ENCODE peak calls at places on chromosomes 1 and 21, in nine cellular contexts. One of them, this sample, is unnamed.
A peak's percentile ranks its signal among the peaks of the same experiment; 100 is the strongest.

GRCh38 chr1:240712014-240712731 is 100.2 kb upstream of the GREM2 start:
- DNase-seq in CD8-positive, alpha-beta memory T cell: no peak
- DNase-seq in heart left ventricle: no peak
- DNase-seq in tibial artery: no peak
- DNase-seq in small intestine: no peak
- DNase-seq in thoracic aorta: no peak
- DNase-seq in Peyer's patch: no peak
- DNase-seq in body of pancreas: no peak
- DNase-seq in prostate gland: no peak
- DNase-seq in this sample: no peak

GRCh38 chr1:226120398-226120797 is 57.9 kb downstream of the H3-3A start:
- DNase-seq in prostate gland: no peak
- DNase-seq in body of pancreas: no peak
- DNase-seq in CD8-positive, alpha-beta memory T cell: no peak
- DNase-seq in small intestine: no peak
- DNase-seq in tibial artery: no peak
- DNase-seq in heart left ventricle: no peak
- DNase-seq in thoracic aorta: no peak
- DNase-seq in Peyer's patch: peak; percentile 32
- DNase-seq in this sample: no peak

GRCh38 chr1:167612986-167613385 is 17.0 kb upstream of the RCSD1 start:
- DNase-seq in tibial artery: no peak
- DNase-seq in heart left ventricle: no peak
- DNase-seq in prostate gland: no peak
- DNase-seq in small intestine: no peak
- DNase-seq in CD8-positive, alpha-beta memory T cell: no peak
- DNase-seq in body of pancreas: no peak
- DNase-seq in thoracic aorta: no peak
- DNase-seq in Peyer's patch: no peak
- DNase-seq in this sample: no peak

GRCh38 chr1:8412183-8412831 is 94.4 kb downstream of the SLC45A1 start:
- DNase-seq in thoracic aorta: no peak
- DNase-seq in heart left ventricle: no peak
- DNase-seq in Peyer's patch: no peak
- DNase-seq in small intestine: peak; percentile 70
- DNase-seq in body of pancreas: no peak
- DNase-seq in tibial artery: peak; percentile 60
- DNase-seq in prostate gland: peak; percentile 89
- DNase-seq in CD8-positive, alpha-beta memory T cell: no peak
- DNase-seq in this sample: no peak

GRCh38 chr1:28668956-28669719 is 554 bp downstream of the GMEB1 start:
- DNase-seq in prostate gland: peak; percentile 13
- DNase-seq in body of pancreas: peak; percentile 22
- DNase-seq in small intestine: peak; percentile 62
- DNase-seq in tibial artery: peak; percentile 29
- DNase-seq in heart left ventricle: peak; percentile 80
- DNase-seq in thoracic aorta: no peak
- DNase-seq in CD8-positive, alpha-beta memory T cell: peak; percentile 47
- DNase-seq in Peyer's patch: peak; percentile 78
- DNase-seq in this sample: no peak

GRCh38 chr1:119083479-119083878 is 57.0 kb downstream of the WARS2 start:
- DNase-seq in small intestine: no peak
- DNase-seq in tibial artery: no peak
- DNase-seq in Peyer's patch: no peak
- DNase-seq in CD8-positive, alpha-beta memory T cell: no peak
- DNase-seq in thoracic aorta: no peak
- DNase-seq in prostate gland: no peak
- DNase-seq in heart left ventricle: no peak
- DNase-seq in body of pancreas: no peak
- DNase-seq in this sample: no peak

GRCh38 chr1:113917400-113918082 is 11.6 kb upstream of the HIPK1 start:
- DNase-seq in tibial artery: no peak
- DNase-seq in small intestine: no peak
- DNase-seq in thoracic aorta: no peak
- DNase-seq in prostate gland: no peak
- DNase-seq in CD8-positive, alpha-beta memory T cell: no peak
- DNase-seq in body of pancreas: no peak
- DNase-seq in heart left ventricle: no peak
- DNase-seq in Peyer's patch: no peak
- DNase-seq in this sample: no peak

GRCh38 chr1:115135681-115136080 is 46.4 kb upstream of the TSPAN2 start:
- DNase-seq in small intestine: no peak
- DNase-seq in tibial artery: no peak
- DNase-seq in CD8-positive, alpha-beta memory T cell: no peak
- DNase-seq in Peyer's patch: no peak
- DNase-seq in heart left ventricle: no peak
- DNase-seq in prostate gland: no peak
- DNase-seq in body of pancreas: no peak
- DNase-seq in thoracic aorta: no peak
- DNase-seq in this sample: no peak

GRCh38 chr1:207152792-207153434 is 48.9 kb downstream of the C4BPA start:
- DNase-seq in small intestine: no peak
- DNase-seq in tibial artery: no peak
- DNase-seq in prostate gland: no peak
- DNase-seq in CD8-positive, alpha-beta memory T cell: no peak
- DNase-seq in thoracic aorta: no peak
- DNase-seq in Peyer's patch: no peak
- DNase-seq in body of pancreas: no peak
- DNase-seq in heart left ventricle: no peak
- DNase-seq in this sample: no peak

GRCh38 chr1:66044912-66045311 is 252.2 kb downstream of the PDE4B start:
- DNase-seq in heart left ventricle: no peak
- DNase-seq in Peyer's patch: no peak
- DNase-seq in CD8-positive, alpha-beta memory T cell: no peak
- DNase-seq in prostate gland: no peak
- DNase-seq in body of pancreas: no peak
- DNase-seq in tibial artery: no peak
- DNase-seq in small intestine: peak; percentile 1
- DNase-seq in thoracic aorta: no peak
- DNase-seq in this sample: no peak

DNA sequence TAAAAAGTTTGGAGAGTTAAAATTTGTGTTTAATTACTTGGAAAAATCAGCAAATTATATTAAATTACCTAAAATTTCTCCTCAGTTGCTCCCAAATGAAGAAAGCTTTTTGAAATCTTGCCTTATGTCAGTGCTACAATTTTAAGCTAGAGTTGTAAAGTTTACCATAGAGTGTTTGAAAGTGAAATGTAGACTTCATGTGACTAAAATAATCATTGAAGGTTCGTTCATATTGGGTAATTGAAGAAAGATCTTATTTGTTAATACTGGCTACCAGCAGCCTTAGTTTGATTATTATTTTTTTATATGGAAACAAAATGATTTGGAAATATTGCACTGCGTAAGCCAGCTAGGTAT is 4.4 kb downstream of the DYRK1A start:
- DNase-seq in tibial artery: no peak
- DNase-seq in prostate gland: no peak
- DNase-seq in thoracic aorta: no peak
- DNase-seq in Peyer's patch: no peak
- DNase-seq in small intestine: no peak
- DNase-seq in body of pancreas: no peak
- DNase-seq in heart left ventricle: no peak
- DNase-seq in CD8-positive, alpha-beta memory T cell: no peak
- DNase-seq in this sample: no peak
- H3K4me3 ChIP-seq in tibial artery: no peak overlapping the region
- H3K4me3 ChIP-seq in prostate gland: no peak overlapping the region
- H3K4me3 ChIP-seq in thoracic aorta: peak overlapping the region; percentile 96
- H3K4me3 ChIP-seq in Peyer's patch: no peak overlapping the region
- H3K4me3 ChIP-seq in small intestine: no peak overlapping the region
- H3K4me3 ChIP-seq in body of pancreas: no peak overlapping the region
- H3K4me3 ChIP-seq in heart left ventricle: peak overlapping the region; percentile 88
- H3K4me3 ChIP-seq in CD8-positive, alpha-beta memory T cell: peak overlapping the region; percentile 80
- H3K4me3 ChIP-seq in this sample: peak overlapping the region; percentile 95

GRCh38 chr1:116403506-116404136 is 30.6 kb downstream of the ATP1A1 start:
- DNase-seq in tibial artery: no peak
- DNase-seq in thoracic aorta: no peak
- DNase-seq in body of pancreas: no peak
- DNase-seq in heart left ventricle: no peak
- DNase-seq in small intestine: no peak
- DNase-seq in Peyer's patch: no peak
- DNase-seq in prostate gland: no peak
- DNase-seq in CD8-positive, alpha-beta memory T cell: no peak
- DNase-seq in this sample: no peak

GRCh38 chr1:116401646-116402176 is 28.7 kb downstream of the ATP1A1 start:
- DNase-seq in thoracic aorta: no peak
- DNase-seq in CD8-positive, alpha-beta memory T cell: no peak
- DNase-seq in body of pancreas: no peak
- DNase-seq in prostate gland: no peak
- DNase-seq in heart left ventricle: no peak
- DNase-seq in tibial artery: no peak
- DNase-seq in small intestine: no peak
- DNase-seq in Peyer's patch: no peak
- DNase-seq in this sample: no peak

GRCh38 chr1:116400780-116401179 is 27.7 kb downstream of the ATP1A1 start:
- DNase-seq in body of pancreas: no peak
- DNase-seq in Peyer's patch: no peak
- DNase-seq in CD8-positive, alpha-beta memory T cell: no peak
- DNase-seq in heart left ventricle: no peak
- DNase-seq in thoracic aorta: no peak
- DNase-seq in prostate gland: no peak
- DNase-seq in tibial artery: no peak
- DNase-seq in small intestine: no peak
- DNase-seq in this sample: no peak

GRCh38 chr1:116404699-116405098 is 31.7 kb downstream of the ATP1A1 start:
- DNase-seq in heart left ventricle: no peak
- DNase-seq in Peyer's patch: no peak
- DNase-seq in prostate gland: no peak
- DNase-seq in body of pancreas: no peak
- DNase-seq in CD8-positive, alpha-beta memory T cell: no peak
- DNase-seq in thoracic aorta: no peak
- DNase-seq in tibial artery: no peak
- DNase-seq in small intestine: no peak
- DNase-seq in this sample: no peak

DNA sequence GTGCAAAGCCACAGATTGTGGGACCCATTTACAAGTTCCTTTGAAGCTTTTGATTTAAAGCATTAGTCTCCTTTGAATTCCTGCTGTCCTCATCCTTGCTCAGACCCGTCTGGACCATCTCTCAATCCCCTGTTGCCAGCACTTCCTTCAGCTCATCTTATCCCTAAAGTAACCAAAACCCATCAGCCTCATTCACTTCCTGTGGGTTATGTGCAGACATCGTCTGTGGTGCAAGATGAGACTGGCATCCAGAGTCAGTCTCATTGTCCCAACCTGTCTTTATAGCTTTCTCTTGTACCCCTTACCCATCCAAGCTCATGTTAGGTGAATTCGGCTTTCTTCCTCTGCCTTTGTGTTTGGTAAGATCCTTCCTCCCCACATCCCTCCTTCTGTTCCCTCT is 29.3 kb downstream of the ATP1A1 start:
- DNase-seq in prostate gland: no peak
- DNase-seq in thoracic aorta: no peak
- DNase-seq in tibial artery: no peak
- DNase-seq in Peyer's patch: no peak
- DNase-seq in heart left ventricle: no peak
- DNase-seq in CD8-positive, alpha-beta memory T cell: no peak
- DNase-seq in body of pancreas: no peak
- DNase-seq in small intestine: no peak
- DNase-seq in this sample: no peak
- H3K27ac ChIP-seq in prostate gland: no peak overlapping the region
- H3K27ac ChIP-seq in thoracic aorta: no peak overlapping the region
- H3K27ac ChIP-seq in tibial artery: no peak overlapping the region
- H3K27ac ChIP-seq in Peyer's patch: peak overlapping the region; percentile 13
- H3K27ac ChIP-seq in heart left ventricle: no peak overlapping the region
- H3K27ac ChIP-seq in CD8-positive, alpha-beta memory T cell: no peak overlapping the region
- H3K27ac ChIP-seq in body of pancreas: no peak overlapping the region
- H3K27ac ChIP-seq in small intestine: no peak overlapping the region
- H3K27ac ChIP-seq in this sample: peak overlapping the region; percentile 21

GRCh38 chr21:31191553-31191952 is 152.5 kb downstream of the TIAM1 start:
- DNase-seq in small intestine: no peak
- DNase-seq in body of pancreas: no peak
- DNase-seq in CD8-positive, alpha-beta memory T cell: no peak
- DNase-seq in Peyer's patch: no peak
- DNase-seq in tibial artery: no peak
- DNase-seq in heart left ventricle: no peak
- DNase-seq in thoracic aorta: no peak
- DNase-seq in prostate gland: no peak
- DNase-seq in this sample: no peak
- H3K4me1 ChIP-seq in small intestine: no peaks in the 10 kb centered on the region
- H3K4me1 ChIP-seq in body of pancreas: no peaks in the 10 kb centered on the region
- H3K4me1 ChIP-seq in CD8-positive, alpha-beta memory T cell: peaks cover 26% of the 10 kb centered on the region
- H3K4me1 ChIP-seq in Peyer's patch: no peaks in the 10 kb centered on the region
- H3K4me1 ChIP-seq in tibial artery: no peaks in the 10 kb centered on the region
- H3K4me1 ChIP-seq in heart left ventricle: no peaks in the 10 kb centered on the region
- H3K4me1 ChIP-seq in thoracic aorta: no peaks in the 10 kb centered on the region
- H3K4me1 ChIP-seq in prostate gland: no peaks in the 10 kb centered on the region
- H3K4me1 ChIP-seq in this sample: peaks cover 15% of the 10 kb centered on the region

DNA sequence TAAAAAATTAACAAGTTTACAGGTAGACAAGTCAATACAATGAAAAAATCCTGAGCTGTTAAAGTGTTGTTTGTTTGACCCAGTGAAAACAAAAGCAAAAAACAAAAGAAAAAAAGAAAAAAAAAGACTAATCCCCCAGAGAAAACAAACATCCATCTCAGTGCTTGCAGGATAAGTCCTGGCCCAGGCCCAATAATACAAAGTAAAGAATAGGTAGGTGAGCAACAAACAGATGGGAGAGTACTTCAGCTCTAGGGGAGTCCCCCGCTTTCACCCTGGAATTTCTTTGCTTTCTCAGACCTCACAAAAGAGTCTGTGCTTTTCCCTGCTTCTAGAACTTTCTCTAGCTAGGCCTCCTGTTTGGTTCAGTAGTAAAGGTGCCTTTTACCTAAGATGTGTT is 70.3 kb downstream of the ABCA4 start:
- DNase-seq in small intestine: no peak
- DNase-seq in thoracic aorta: no peak
- DNase-seq in prostate gland: no peak
- DNase-seq in Peyer's patch: no peak
- DNase-seq in body of pancreas: no peak
- DNase-seq in CD8-positive, alpha-beta memory T cell: no peak
- DNase-seq in tibial artery: no peak
- DNase-seq in heart left ventricle: no peak
- DNase-seq in this sample: no peak
- H3K4me3 ChIP-seq in small intestine: no peak overlapping the region
- H3K4me3 ChIP-seq in thoracic aorta: no peak overlapping the region
- H3K4me3 ChIP-seq in prostate gland: no peak overlapping the region
- H3K4me3 ChIP-seq in Peyer's patch: no peak overlapping the region
- H3K4me3 ChIP-seq in body of pancreas: no peak overlapping the region
- H3K4me3 ChIP-seq in CD8-positive, alpha-beta memory T cell: no peak overlapping the region
- H3K4me3 ChIP-seq in tibial artery: no peak overlapping the region
- H3K4me3 ChIP-seq in heart left ventricle: no peak overlapping the region
- H3K4me3 ChIP-seq in this sample: no peak overlapping the region

GRCh38 chr1:109782927-109783326 is 19.2 kb upstream of the EPS8L3 start:
- DNase-seq in thoracic aorta: no peak
- DNase-seq in small intestine: no peak
- DNase-seq in body of pancreas: no peak
- DNase-seq in prostate gland: no peak
- DNase-seq in CD8-positive, alpha-beta memory T cell: no peak
- DNase-seq in Peyer's patch: no peak
- DNase-seq in tibial artery: no peak
- DNase-seq in heart left ventricle: no peak
- DNase-seq in this sample: no peak
- H3K27ac ChIP-seq in thoracic aorta: peak overlapping the region; percentile 86
- H3K27ac ChIP-seq in small intestine: no peak overlapping the region
- H3K27ac ChIP-seq in body of pancreas: no peak overlapping the region
- H3K27ac ChIP-seq in prostate gland: peak overlapping the region; percentile 40
- H3K27ac ChIP-seq in CD8-positive, alpha-beta memory T cell: no peak overlapping the region
- H3K27ac ChIP-seq in Peyer's patch: peak overlapping the region; percentile 39
- H3K27ac ChIP-seq in tibial artery: peak overlapping the region; percentile 73
- H3K27ac ChIP-seq in heart left ventricle: no peak overlapping the region
- H3K27ac ChIP-seq in this sample: no peak overlapping the region

GRCh38 chr1:205318231-205318991 is 3.1 kb downstream of the NUAK2 start:
- DNase-seq in prostate gland: peak; percentile 60
- DNase-seq in tibial artery: no peak
- DNase-seq in small intestine: peak; percentile 69
- DNase-seq in heart left ventricle: no peak
- DNase-seq in thoracic aorta: no peak
- DNase-seq in CD8-positive, alpha-beta memory T cell: no peak
- DNase-seq in Peyer's patch: no peak
- DNase-seq in body of pancreas: peak; percentile 57
- DNase-seq in this sample: no peak
- H3K4me1 ChIP-seq in prostate gland: peaks cover 36% of the 10 kb centered on the region
- H3K4me1 ChIP-seq in tibial artery: peaks cover 42% of the 10 kb centered on the region
- H3K4me1 ChIP-seq in small intestine: peaks cover 45% of the 10 kb centered on the region
- H3K4me1 ChIP-seq in heart left ventricle: peaks cover 59% of the 10 kb centered on the region
- H3K4me1 ChIP-seq in thoracic aorta: peaks cover 29% of the 10 kb centered on the region
- H3K4me1 ChIP-seq in CD8-positive, alpha-beta memory T cell: peaks cover 71% of the 10 kb centered on the region
- H3K4me1 ChIP-seq in Peyer's patch: peaks cover 46% of the 10 kb centered on the region
- H3K4me1 ChIP-seq in body of pancreas: peaks cover 85% of the 10 kb centered on the region
- H3K4me1 ChIP-seq in this sample: peaks cover 68% of the 10 kb centered on the region

This sample was measured in effector memory CD4-positive, alpha-beta T cell.